ENCODE peak calls at places on chromosomes 12 and 14, in seven cellular contexts. M is IMR-90, D is H9, Z is mesenchymal stem cell, B is trophoblast cell, U is mesendoderm, G is H1. K is an unnamed sample.
A peak's percentile ranks its signal among the peaks of the same experiment; 100 is the strongest.

GRCh38 chr14:69876848-69877306 is 2.3 kb upstream of the SMOC1 start:
- DNase-seq in M (no peak), D (no peak), Z (no peak), B (no peak), U (no peak), G (no peak), K (no peak)

GRCh38 chr14:104684449-104684821 is 5.0 kb upstream of the INF2 start:
- DNase-seq in M (no peak), D (no peak), Z (no peak), B (no peak), U (no peak), G (no peak), K (no peak)

GRCh38 chr14:96122496-96122895 is 82.1 kb upstream of the BDKRB2 start:
- DNase-seq in M (peak; percentile 90), D (no peak), Z (peak; percentile 94), B (peak; percentile 92), U (peak; percentile 35), G (no peak), K (no peak)

GRCh38 chr14:101075801-101076413 is 172.4 kb upstream of the RTL1 start:
- DNase-seq in M (no peak), D (no peak), Z (no peak), B (no peak), U (no peak), G (no peak), K (no peak)

GRCh38 chr12:79891506-79892162 is 43.3 kb downstream of the PPP1R12A start:
- DNase-seq in M (no peak), D (no peak), Z (no peak), B (no peak), U (no peak), G (no peak), K (no peak)

GRCh38 chr12:119375619-119376018 is 41.1 kb downstream of the CCDC60 start:
- DNase-seq in M (no peak), D (no peak), Z (no peak), B (no peak), U (no peak), G (no peak), K (no peak)

GRCh38 chr12:95259368-95259767 is 41.8 kb downstream of the VEZT start:
- DNase-seq in M (no peak), D (no peak), Z (no peak), B (no peak), U (no peak), G (no peak), K (no peak)

GRCh38 chr12:89731614-89732013 is 23.0 kb upstream of the ATP2B1 start:
- DNase-seq in M (peak; percentile 82), D (no peak), Z (peak; percentile 81), B (no peak), U (no peak), G (no peak), K (no peak)

GRCh38 chr12:44581642-44582242 is 294.4 kb downstream of the NELL2 start:
- DNase-seq in M (no peak), D (no peak), Z (no peak), B (no peak), U (peak; percentile 71), G (peak; percentile 38), K (peak; percentile 49)

GRCh38 chr12:121611306-121611705 is 15.0 kb upstream of the ORAI1 start:
- DNase-seq in M (no peak), D (peak; percentile 91), Z (no peak), B (no peak), U (peak; percentile 52), G (no peak), K (no peak)

DNA sequence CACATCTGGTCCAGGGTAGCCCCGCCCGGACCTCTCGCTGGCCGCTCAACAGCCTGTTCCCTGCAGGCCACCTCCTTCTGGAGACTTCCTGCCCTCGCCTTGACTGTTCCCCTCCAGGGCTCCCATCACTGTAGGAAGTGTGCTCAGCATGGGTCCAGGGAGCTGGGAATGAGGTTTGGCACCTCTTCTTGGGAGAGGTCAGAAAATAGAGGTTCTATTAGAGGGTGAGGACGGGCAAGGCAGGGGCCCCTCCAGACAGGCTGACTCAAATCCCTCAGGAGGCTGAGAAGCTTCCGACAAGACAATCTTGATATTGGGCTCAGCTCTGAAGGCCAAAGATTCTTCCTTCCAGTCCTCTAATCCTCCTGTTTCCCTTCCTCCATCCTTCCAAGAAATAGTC is 30.7 kb downstream of the CMKLR1 start:
- DNase-seq in M (no peak), D (no peak), Z (no peak), B (no peak), U (peak; percentile 66), G (no peak), K (no peak)
- H2BK5ac ChIP-seq in M (no peak overlapping the region), D (no peak overlapping the region), Z (no peak overlapping the region), B (no peak overlapping the region), U (no peak overlapping the region), G (no peak overlapping the region), K (no peak overlapping the region)

GRCh38 chr12:129827985-129828384 is 75.8 kb downstream of the TMEM132D start:
- DNase-seq in M (no peak), D (no peak), Z (no peak), B (no peak), U (peak; percentile 55), G (no peak), K (no peak)

GRCh38 chr12:129825316-129825715 is 78.5 kb downstream of the TMEM132D start:
- DNase-seq in M (no peak), D (no peak), Z (no peak), B (no peak), U (no peak), G (no peak), K (no peak)

GRCh38 chr12:129830796-129831195 is 73.0 kb downstream of the TMEM132D start:
- DNase-seq in M (no peak), D (peak; percentile 67), Z (no peak), B (no peak), U (peak; percentile 70), G (no peak), K (no peak)

GRCh38 chr12:129826273-129826672 is 77.6 kb downstream of the TMEM132D start:
- DNase-seq in M (no peak), D (no peak), Z (no peak), B (no peak), U (peak; percentile 22), G (no peak), K (peak; percentile 2)

DNA sequence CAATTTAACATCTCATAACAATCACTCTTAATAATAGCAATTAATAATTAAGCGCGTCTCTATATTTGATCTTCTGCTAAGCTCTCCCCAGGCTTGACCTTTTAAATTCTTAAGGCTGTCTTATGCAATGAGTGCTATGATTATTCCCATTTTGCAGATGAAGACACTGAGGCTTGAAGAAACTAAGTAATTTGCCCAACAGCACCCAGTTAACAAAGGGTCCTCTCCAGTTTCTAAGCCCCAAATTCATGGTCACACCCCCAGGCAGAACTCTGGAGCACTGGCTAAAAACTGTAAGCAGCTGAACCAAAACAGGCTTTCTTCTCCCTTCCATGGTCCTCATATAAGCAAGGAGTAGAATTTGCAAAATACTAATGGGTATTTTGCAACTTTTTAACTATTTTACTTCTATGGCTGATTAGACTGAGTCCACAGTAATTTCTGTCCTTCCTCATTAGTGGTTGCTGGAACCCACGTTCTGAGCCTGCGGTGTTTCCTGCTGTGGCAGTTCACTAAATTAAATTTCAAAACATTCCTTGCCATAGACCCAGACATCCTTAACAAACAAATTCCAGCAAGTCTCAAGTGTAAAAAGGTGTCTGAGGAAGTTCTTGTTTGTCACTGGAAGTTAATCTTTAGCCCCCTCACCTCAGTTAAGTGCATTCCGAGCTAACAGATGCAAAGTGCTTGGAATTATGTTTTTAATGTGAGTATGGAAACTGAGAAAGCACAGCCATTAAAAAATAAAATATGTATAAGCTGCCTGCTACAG is 76.5 kb downstream of the TMEM132D start:
- DNase-seq in M (no peak), D (no peak), Z (no peak), B (no peak), U (peak; percentile 65), G (no peak), K (no peak)
- H2BK5ac ChIP-seq in M (no peak overlapping the region), D (no peak overlapping the region), Z (no peak overlapping the region), B (no peak overlapping the region), U (no peak overlapping the region), G (no peak overlapping the region), K (no peak overlapping the region)

DNA sequence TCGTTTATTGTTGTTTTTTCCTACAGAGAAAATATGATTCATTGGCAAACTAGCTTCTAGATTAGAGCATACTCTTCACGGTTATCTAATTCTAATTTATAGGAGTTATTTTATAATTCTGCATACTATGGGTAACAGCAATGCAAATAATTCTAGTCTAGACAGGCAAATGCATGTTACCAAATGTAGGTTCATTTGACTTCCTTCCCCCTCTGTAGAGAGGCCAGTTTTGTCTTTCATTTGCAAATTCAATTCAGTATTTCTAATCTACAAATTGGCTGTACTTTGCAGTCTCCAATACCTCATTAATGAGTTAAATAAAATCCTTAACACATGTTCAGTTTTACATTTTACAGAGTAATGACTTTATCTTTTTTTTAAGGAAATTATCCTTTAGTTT is 4.2 kb downstream of the LGMN start:
- DNase-seq in M (no peak), D (no peak), Z (no peak), B (no peak), U (no peak), G (no peak), K (no peak)
- H2BK5ac ChIP-seq in M (no peak overlapping the region), D (no peak overlapping the region), Z (no peak overlapping the region), B (no peak overlapping the region), U (no peak overlapping the region), G (no peak overlapping the region), K (no peak overlapping the region)

GRCh38 chr14:102418169-102418852 is 55.6 kb downstream of the TECPR2 start:
- DNase-seq in M (no peak), D (no peak), Z (no peak), B (no peak), U (no peak), G (no peak), K (no peak)
- H2BK5ac ChIP-seq in M (no peak overlapping the region), D (no peak overlapping the region), Z (no peak overlapping the region), B (no peak overlapping the region), U (no peak overlapping the region), G (peak overlapping the region; percentile 49), K (no peak overlapping the region)

DNA sequence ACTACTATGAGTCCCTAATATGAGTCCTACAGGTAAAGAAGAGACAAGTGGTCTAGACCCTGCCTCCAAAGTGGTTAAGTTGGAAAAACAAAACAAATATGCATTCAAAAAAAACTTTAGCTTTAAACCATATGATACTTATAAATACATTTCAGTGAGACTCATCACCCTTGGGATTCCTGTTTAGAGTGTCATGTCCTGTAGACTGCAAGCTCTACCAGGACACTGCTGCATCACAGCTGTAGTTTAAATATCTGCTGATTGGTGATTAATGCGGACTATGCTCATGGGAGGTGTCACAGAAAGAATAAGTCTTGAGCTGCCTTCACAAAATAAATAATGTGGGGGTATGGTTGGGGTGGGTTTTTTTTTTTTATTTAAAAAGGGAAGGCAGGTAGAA is 8.8 kb upstream of the LGR5 start:
- DNase-seq in M (no peak), D (no peak), Z (peak; percentile 22), B (no peak), U (no peak), G (no peak), K (no peak)
- H2BK5ac ChIP-seq in M (no peak overlapping the region), D (no peak overlapping the region), Z (no peak overlapping the region), B (no peak overlapping the region), U (no peak overlapping the region), G (no peak overlapping the region), K (no peak overlapping the region)

DNA sequence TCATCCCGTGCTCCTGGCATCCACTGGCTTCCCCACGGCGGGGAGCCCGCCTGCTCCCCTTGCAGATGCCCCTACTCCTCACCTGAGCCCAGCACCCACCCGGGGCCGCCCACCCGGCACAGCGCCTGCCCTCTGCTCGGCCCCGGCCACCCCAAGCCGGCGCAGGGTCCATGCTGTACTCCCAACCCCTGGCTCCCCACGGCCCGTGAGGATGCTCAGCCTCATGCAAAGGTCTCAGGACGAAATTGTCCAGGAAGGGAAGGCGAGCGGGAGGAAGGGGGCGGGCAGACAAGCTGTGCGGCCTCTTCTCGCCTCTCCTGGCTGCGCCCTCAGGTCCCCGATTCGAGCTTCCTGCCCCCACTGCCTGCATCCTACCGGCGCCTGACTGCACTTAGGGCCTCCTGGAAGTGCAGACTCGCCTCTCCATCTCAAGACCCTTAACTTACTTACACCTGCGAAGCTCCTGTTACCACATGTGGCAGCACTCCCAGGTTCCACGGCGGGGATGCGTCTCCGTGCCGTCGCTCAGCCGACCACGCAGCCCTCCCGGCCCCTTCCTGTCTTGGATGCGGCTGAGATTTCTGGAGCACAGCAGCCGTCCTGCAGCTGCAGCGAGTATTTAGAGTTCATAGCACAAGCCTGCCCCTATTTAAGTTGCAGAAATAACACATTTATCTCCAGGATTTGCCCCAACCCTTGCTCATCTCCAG is 18.0 kb downstream of the LRCOL1 start:
- DNase-seq in M (no peak), D (no peak), Z (no peak), B (no peak), U (no peak), G (no peak), K (no peak)
- H2BK5ac ChIP-seq in M (no peak overlapping the region), D (no peak overlapping the region), Z (no peak overlapping the region), B (no peak overlapping the region), U (no peak overlapping the region), G (no peak overlapping the region), K (peak overlapping the region; percentile 31)